ENCODE peak calls at places on chromosomes 7 and 10, in ten cellular contexts. One of them, this sample, is unnamed.

GRCh38 chr10:129951251-129951808 is 12.7 kb downstream of the EBF3 start:
- DNase-seq in HEK293T: no peak
- DNase-seq in HTR-8/SVneo: no peak
- DNase-seq in ACHN: no peak
- DNase-seq in activated CD4-positive, CD25-positive, alpha-beta regulatory T cell treated with anti-CD3 and anti-CD28 coated beads, Interleukin-2, amount 50 U/mL, for 72 hours: no peak
- DNase-seq in GM23338: no peak
- DNase-seq in renal cortical epithelial cell: no peak
- DNase-seq in SK-N-DZ: peak
- DNase-seq in stimulated activated CD8-positive, alpha-beta memory T cell treated with anti-CD3 and anti-CD28 coated beads, Interleukin-4, amount 100 ng/mL, for 1 hour: no peak
- DNase-seq in OCI-LY7: no peak
- DNase-seq in this sample: no peak

GRCh38 chr7:133300097-133300496 is 47.2 kb downstream of the EXOC4 start:
- DNase-seq in HEK293T: no peak
- DNase-seq in HTR-8/SVneo: no peak
- DNase-seq in ACHN: no peak
- DNase-seq in activated CD4-positive, CD25-positive, alpha-beta regulatory T cell treated with anti-CD3 and anti-CD28 coated beads, Interleukin-2, amount 50 U/mL, for 72 hours: no peak
- DNase-seq in GM23338: no peak
- DNase-seq in renal cortical epithelial cell: no peak
- DNase-seq in SK-N-DZ: no peak
- DNase-seq in stimulated activated CD8-positive, alpha-beta memory T cell treated with anti-CD3 and anti-CD28 coated beads, Interleukin-4, amount 100 ng/mL, for 1 hour: no peak
- DNase-seq in OCI-LY7: no peak
- DNase-seq in this sample: no peak

GRCh38 chr7:118224521-118224920 is at the start of gene ANKRD7:
- DNase-seq in HEK293T: no peak
- DNase-seq in HTR-8/SVneo: no peak
- DNase-seq in ACHN: no peak
- DNase-seq in activated CD4-positive, CD25-positive, alpha-beta regulatory T cell treated with anti-CD3 and anti-CD28 coated beads, Interleukin-2, amount 50 U/mL, for 72 hours: no peak
- DNase-seq in GM23338: no peak
- DNase-seq in renal cortical epithelial cell: no peak
- DNase-seq in SK-N-DZ: no peak
- DNase-seq in stimulated activated CD8-positive, alpha-beta memory T cell treated with anti-CD3 and anti-CD28 coated beads, Interleukin-4, amount 100 ng/mL, for 1 hour: no peak
- DNase-seq in OCI-LY7: no peak
- DNase-seq in this sample: no peak

GRCh38 chr7:137297551-137298463 is 45.7 kb downstream of the PTN start:
- DNase-seq in HEK293T: no peak
- DNase-seq in HTR-8/SVneo: no peak
- DNase-seq in ACHN: no peak
- DNase-seq in activated CD4-positive, CD25-positive, alpha-beta regulatory T cell treated with anti-CD3 and anti-CD28 coated beads, Interleukin-2, amount 50 U/mL, for 72 hours: no peak
- DNase-seq in GM23338: no peak
- DNase-seq in renal cortical epithelial cell: no peak
- DNase-seq in SK-N-DZ: no peak
- DNase-seq in stimulated activated CD8-positive, alpha-beta memory T cell treated with anti-CD3 and anti-CD28 coated beads, Interleukin-4, amount 100 ng/mL, for 1 hour: no peak
- DNase-seq in OCI-LY7: no peak
- DNase-seq in this sample: no peak

GRCh38 chr10:29663718-29664117 is 28.9 kb upstream of the SVIL start:
- DNase-seq in HEK293T: no peak
- DNase-seq in HTR-8/SVneo: no peak
- DNase-seq in ACHN: no peak
- DNase-seq in activated CD4-positive, CD25-positive, alpha-beta regulatory T cell treated with anti-CD3 and anti-CD28 coated beads, Interleukin-2, amount 50 U/mL, for 72 hours: no peak
- DNase-seq in GM23338: no peak
- DNase-seq in renal cortical epithelial cell: no peak
- DNase-seq in SK-N-DZ: no peak
- DNase-seq in stimulated activated CD8-positive, alpha-beta memory T cell treated with anti-CD3 and anti-CD28 coated beads, Interleukin-4, amount 100 ng/mL, for 1 hour: no peak
- DNase-seq in OCI-LY7: no peak
- DNase-seq in this sample: no peak

GRCh38 chr7:134462337-134462925 is 3.5 kb upstream of the AKR1B1 start:
- DNase-seq in HEK293T: no peak
- DNase-seq in HTR-8/SVneo: peak
- DNase-seq in ACHN: peak
- DNase-seq in activated CD4-positive, CD25-positive, alpha-beta regulatory T cell treated with anti-CD3 and anti-CD28 coated beads, Interleukin-2, amount 50 U/mL, for 72 hours: no peak
- DNase-seq in GM23338: no peak
- DNase-seq in renal cortical epithelial cell: peak
- DNase-seq in SK-N-DZ: no peak
- DNase-seq in stimulated activated CD8-positive, alpha-beta memory T cell treated with anti-CD3 and anti-CD28 coated beads, Interleukin-4, amount 100 ng/mL, for 1 hour: no peak
- DNase-seq in OCI-LY7: no peak
- DNase-seq in this sample: no peak

GRCh38 chr7:125847706-125848105 is 918.1 kb upstream of the POT1 start:
- DNase-seq in HEK293T: no peak
- DNase-seq in HTR-8/SVneo: no peak
- DNase-seq in ACHN: no peak
- DNase-seq in activated CD4-positive, CD25-positive, alpha-beta regulatory T cell treated with anti-CD3 and anti-CD28 coated beads, Interleukin-2, amount 50 U/mL, for 72 hours: no peak
- DNase-seq in GM23338: peak
- DNase-seq in renal cortical epithelial cell: no peak
- DNase-seq in SK-N-DZ: no peak
- DNase-seq in stimulated activated CD8-positive, alpha-beta memory T cell treated with anti-CD3 and anti-CD28 coated beads, Interleukin-4, amount 100 ng/mL, for 1 hour: no peak
- DNase-seq in OCI-LY7: no peak
- DNase-seq in this sample: peak

GRCh38 chr10:76509501-76509900 is 1078.1 kb downstream of the LRMDA start:
- DNase-seq in HEK293T: no peak
- DNase-seq in HTR-8/SVneo: no peak
- DNase-seq in ACHN: no peak
- DNase-seq in activated CD4-positive, CD25-positive, alpha-beta regulatory T cell treated with anti-CD3 and anti-CD28 coated beads, Interleukin-2, amount 50 U/mL, for 72 hours: no peak
- DNase-seq in GM23338: peak
- DNase-seq in renal cortical epithelial cell: no peak
- DNase-seq in SK-N-DZ: no peak
- DNase-seq in stimulated activated CD8-positive, alpha-beta memory T cell treated with anti-CD3 and anti-CD28 coated beads, Interleukin-4, amount 100 ng/mL, for 1 hour: no peak
- DNase-seq in OCI-LY7: no peak
- DNase-seq in this sample: no peak

GRCh38 chr7:71612892-71613291 is 480.9 kb downstream of the GALNT17 start:
- DNase-seq in HEK293T: no peak
- DNase-seq in HTR-8/SVneo: no peak
- DNase-seq in ACHN: no peak
- DNase-seq in activated CD4-positive, CD25-positive, alpha-beta regulatory T cell treated with anti-CD3 and anti-CD28 coated beads, Interleukin-2, amount 50 U/mL, for 72 hours: no peak
- DNase-seq in GM23338: no peak
- DNase-seq in renal cortical epithelial cell: no peak
- DNase-seq in SK-N-DZ: no peak
- DNase-seq in stimulated activated CD8-positive, alpha-beta memory T cell treated with anti-CD3 and anti-CD28 coated beads, Interleukin-4, amount 100 ng/mL, for 1 hour: no peak
- DNase-seq in OCI-LY7: no peak
- DNase-seq in this sample: no peak

GRCh38 chr10:104277785-104278184 is 8.8 kb downstream of the GSTO2 start:
- DNase-seq in HEK293T: no peak
- DNase-seq in HTR-8/SVneo: no peak
- DNase-seq in ACHN: no peak
- DNase-seq in activated CD4-positive, CD25-positive, alpha-beta regulatory T cell treated with anti-CD3 and anti-CD28 coated beads, Interleukin-2, amount 50 U/mL, for 72 hours: no peak
- DNase-seq in GM23338: no peak
- DNase-seq in renal cortical epithelial cell: no peak
- DNase-seq in SK-N-DZ: no peak
- DNase-seq in stimulated activated CD8-positive, alpha-beta memory T cell treated with anti-CD3 and anti-CD28 coated beads, Interleukin-4, amount 100 ng/mL, for 1 hour: no peak
- DNase-seq in OCI-LY7: no peak
- DNase-seq in this sample: no peak

GRCh38 chr10:24723386-24723787 is 300 bp downstream of the ARHGAP21 start:
- DNase-seq in HEK293T: peak
- DNase-seq in HTR-8/SVneo: no peak
- DNase-seq in ACHN: peak
- DNase-seq in activated CD4-positive, CD25-positive, alpha-beta regulatory T cell treated with anti-CD3 and anti-CD28 coated beads, Interleukin-2, amount 50 U/mL, for 72 hours: no peak
- DNase-seq in GM23338: no peak
- DNase-seq in renal cortical epithelial cell: no peak
- DNase-seq in SK-N-DZ: no peak
- DNase-seq in stimulated activated CD8-positive, alpha-beta memory T cell treated with anti-CD3 and anti-CD28 coated beads, Interleukin-4, amount 100 ng/mL, for 1 hour: no peak
- DNase-seq in OCI-LY7: peak
- DNase-seq in this sample: no peak

GRCh38 chr7:96823274-96823673 is 113.6 kb upstream of the SEM1 start:
- DNase-seq in HEK293T: no peak
- DNase-seq in HTR-8/SVneo: no peak
- DNase-seq in ACHN: no peak
- DNase-seq in activated CD4-positive, CD25-positive, alpha-beta regulatory T cell treated with anti-CD3 and anti-CD28 coated beads, Interleukin-2, amount 50 U/mL, for 72 hours: no peak
- DNase-seq in GM23338: no peak
- DNase-seq in renal cortical epithelial cell: peak
- DNase-seq in SK-N-DZ: no peak
- DNase-seq in stimulated activated CD8-positive, alpha-beta memory T cell treated with anti-CD3 and anti-CD28 coated beads, Interleukin-4, amount 100 ng/mL, for 1 hour: no peak
- DNase-seq in OCI-LY7: no peak
- DNase-seq in this sample: no peak

GRCh38 chr10:29151011-29151410 is 137.9 kb upstream of the LYZL1 start:
- DNase-seq in HEK293T: no peak
- DNase-seq in HTR-8/SVneo: no peak
- DNase-seq in ACHN: no peak
- DNase-seq in activated CD4-positive, CD25-positive, alpha-beta regulatory T cell treated with anti-CD3 and anti-CD28 coated beads, Interleukin-2, amount 50 U/mL, for 72 hours: no peak
- DNase-seq in GM23338: no peak
- DNase-seq in renal cortical epithelial cell: no peak
- DNase-seq in SK-N-DZ: no peak
- DNase-seq in stimulated activated CD8-positive, alpha-beta memory T cell treated with anti-CD3 and anti-CD28 coated beads, Interleukin-4, amount 100 ng/mL, for 1 hour: no peak
- DNase-seq in OCI-LY7: no peak
- DNase-seq in this sample: no peak

GRCh38 chr10:21843645-21844044 is 159.9 kb downstream of the DNAJC1 start:
- DNase-seq in HEK293T: no peak
- DNase-seq in HTR-8/SVneo: no peak
- DNase-seq in ACHN: no peak
- DNase-seq in activated CD4-positive, CD25-positive, alpha-beta regulatory T cell treated with anti-CD3 and anti-CD28 coated beads, Interleukin-2, amount 50 U/mL, for 72 hours: no peak
- DNase-seq in GM23338: no peak
- DNase-seq in renal cortical epithelial cell: no peak
- DNase-seq in SK-N-DZ: no peak
- DNase-seq in stimulated activated CD8-positive, alpha-beta memory T cell treated with anti-CD3 and anti-CD28 coated beads, Interleukin-4, amount 100 ng/mL, for 1 hour: no peak
- DNase-seq in OCI-LY7: no peak
- DNase-seq in this sample: no peak

GRCh38 chr10:775245-776075 is 86.0 kb upstream of the DIP2C start:
- DNase-seq in HEK293T: no peak
- DNase-seq in HTR-8/SVneo: peak
- DNase-seq in ACHN: peak
- DNase-seq in activated CD4-positive, CD25-positive, alpha-beta regulatory T cell treated with anti-CD3 and anti-CD28 coated beads, Interleukin-2, amount 50 U/mL, for 72 hours: no peak
- DNase-seq in GM23338: no peak
- DNase-seq in renal cortical epithelial cell: peak
- DNase-seq in SK-N-DZ: no peak
- DNase-seq in stimulated activated CD8-positive, alpha-beta memory T cell treated with anti-CD3 and anti-CD28 coated beads, Interleukin-4, amount 100 ng/mL, for 1 hour: no peak
- DNase-seq in OCI-LY7: no peak
- DNase-seq in this sample: no peak

This sample was measured in H9.